ENCODE peak calls at places on chromosome X, in nine cellular contexts. M, E, P, I, U, J, Y, V and N are unnamed samples.

GRCh38 chrX:57595381-57595811 is 3.6 kb downstream of the ZXDB start:
- DNase-seq in M (no peak), E (no peak), P (peak; percentile 85), I (no peak), U (no peak), J (peak; percentile 82), Y (no peak), V (no peak), N (no peak)

GRCh38 chrX:16870095-16870860 is at the start of gene RBBP7:
- DNase-seq in M (peak; percentile 98), E (peak; percentile 57), P (peak; percentile 89), I (peak; percentile 81), U (peak; percentile 94), J (peak; percentile 90), Y (peak; percentile 91), V (peak; percentile 92), N (peak; percentile 90)

GRCh38 chrX:6005856-6006255 is 222.8 kb downstream of the NLGN4X start:
- DNase-seq in M (no peak), E (no peak), P (no peak), I (no peak), U (no peak), J (no peak), Y (no peak), V (no peak), N (no peak)

GRCh38 chrX:19156223-19156622 is 34.0 kb upstream of the ADGRG2 start:
- DNase-seq in M (peak; percentile 1), E (no peak), P (no peak), I (no peak), U (peak; percentile 21), J (peak; percentile 61), Y (no peak), V (peak; percentile 15), N (no peak)

GRCh38 chrX:104668550-104668949 is 102.6 kb downstream of the IL1RAPL2 start:
- DNase-seq in M (peak; percentile 37), E (no peak), P (peak; percentile 1), I (no peak), U (no peak), J (peak; percentile 49), Y (no peak), V (peak; percentile 16), N (no peak)

GRCh38 chrX:100895365-100896075 is 21.4 kb upstream of the NOX1 start:
- DNase-seq in M (peak; percentile 28), E (no peak), P (peak; percentile 44), I (no peak), U (no peak), J (peak; percentile 51), Y (no peak), V (peak; percentile 33), N (no peak)

GRCh38 chrX:19627533-19627932 is 112.2 kb upstream of the MAP3K15 start:
- DNase-seq in M (no peak), E (no peak), P (peak; percentile 13), I (no peak), U (no peak), J (peak; percentile 31), Y (no peak), V (peak; percentile 30), N (no peak)

GRCh38 chrX:80755174-80755573 is 54.5 kb downstream of the BRWD3 start:
- DNase-seq in M (no peak), E (no peak), P (no peak), I (no peak), U (no peak), J (no peak), Y (no peak), V (no peak), N (no peak)

GRCh38 chrX:38183577-38183976 is 37.1 kb downstream of the SRPX start:
- DNase-seq in M (no peak), E (no peak), P (peak; percentile 52), I (no peak), U (no peak), J (peak; percentile 62), Y (no peak), V (no peak), N (no peak)

GRCh38 chrX:9905288-9905687 is 61.9 kb upstream of the CLDN34 start:
- DNase-seq in M (no peak), E (no peak), P (peak; percentile 90), I (no peak), U (no peak), J (peak; percentile 72), Y (no peak), V (no peak), N (no peak)

GRCh38 chrX:1893758-1894294 is 279.0 kb downstream of the ASMT start:
- DNase-seq in M (no peak), E (no peak), P (no peak), I (no peak), U (no peak), J (no peak), Y (no peak), V (no peak), N (no peak)

GRCh38 chrX:390459-390858 is 3.8 kb upstream of the PPP2R3B start:
- DNase-seq in M (no peak), E (no peak), P (no peak), I (no peak), U (no peak), J (no peak), Y (no peak), V (no peak), N (no peak)

GRCh38 chrX:102599950-102600579 is 750 bp downstream of the ARMCX5 start:
- DNase-seq in M (peak; percentile 2), E (no peak), P (peak; percentile 42), I (no peak), U (no peak), J (peak; percentile 47), Y (no peak), V (no peak), N (no peak)

GRCh38 chrX:10045327-10046000 is 78.3 kb downstream of the CLDN34 start:
- DNase-seq in M (no peak), E (no peak), P (no peak), I (no peak), U (no peak), J (no peak), Y (no peak), V (no peak), N (no peak)

GRCh38 chrX:52271212-52271611 is 86.5 kb downstream of the MAGED4 start:
- DNase-seq in M (peak; percentile 21), E (no peak), P (no peak), I (no peak), U (no peak), J (peak; percentile 15), Y (no peak), V (peak; percentile 36), N (no peak)

GRCh38 chrX:48703642-48704481 is 7.3 kb downstream of the SUV39H1 start:
- DNase-seq in M (peak; percentile 59), E (no peak), P (peak; percentile 23), I (no peak), U (peak; percentile 30), J (peak; percentile 46), Y (no peak), V (no peak), N (no peak)

GRCh38 chrX:53438174-53438831 is 4.1 kb upstream of the HSD17B10 start:
- DNase-seq in M (no peak), E (no peak), P (no peak), I (no peak), U (no peak), J (no peak), Y (no peak), V (no peak), N (no peak)

GRCh38 chrX:7730071-7730470 is 112.9 kb upstream of the VCX start:
- DNase-seq in M (no peak), E (no peak), P (no peak), I (no peak), U (no peak), J (peak; percentile 46), Y (no peak), V (peak; percentile 78), N (no peak)

GRCh38 chrX:45186643-45187026 is 14.0 kb downstream of the DIPK2B start:
- DNase-seq in M (no peak), E (no peak), P (no peak), I (no peak), U (no peak), J (no peak), Y (no peak), V (no peak), N (no peak)

GRCh38 chrX:109709129-109709631 is 23.9 kb downstream of the ACSL4 start:
- DNase-seq in M (no peak), E (peak; percentile 60), P (peak; percentile 65), I (no peak), U (no peak), J (peak; percentile 64), Y (no peak), V (peak; percentile 79), N (no peak)
- TF ChIP-seq CTCF in M (no peak), E (no peak), P (peak; percentile 11), I (no peak), U (no peak), J (peak; percentile 20), Y (no peak), V (no peak), N (no peak)

GRCh38 chrX:78595901-78596502 is 63.1 kb downstream of the RTL3 start:
- DNase-seq in M (peak; percentile 9), E (no peak), P (no peak), I (no peak), U (no peak), J (peak; percentile 52), Y (no peak), V (peak; percentile 54), N (no peak)
- TF ChIP-seq CTCF in M (peak; percentile 37), E (no peak), P (peak; percentile 40), I (no peak), U (no peak), J (peak; percentile 39), Y (no peak), V (peak; percentile 27), N (no peak)

GRCh38 chrX:154373340-154374306 is 811 bp downstream of the FLNA start:
- DNase-seq in M (peak; percentile 64), E (peak; percentile 5), P (peak; percentile 83), I (no peak), U (peak; percentile 79), J (peak; percentile 74), Y (no peak), V (peak; percentile 61), N (no peak)

GRCh38 chrX:154372612-154373022 is 1.8 kb downstream of the FLNA start:
- DNase-seq in M (peak; percentile 49), E (peak; percentile 31), P (peak; percentile 65), I (no peak), U (no peak), J (no peak), Y (peak; percentile 52), V (peak; percentile 26), N (no peak)

GRCh38 chrX:154376768-154377167 is 2.3 kb upstream of the EMD start:
- DNase-seq in M (no peak), E (no peak), P (peak; percentile 24), I (no peak), U (no peak), J (no peak), Y (no peak), V (no peak), N (no peak)

GRCh38 chrX:154375156-154375504 is 696 bp upstream of the FLNA start:
- DNase-seq in M (no peak), E (no peak), P (no peak), I (no peak), U (no peak), J (no peak), Y (no peak), V (no peak), N (no peak)

GRCh38 chrX:154374361-154375155 is at the start of gene FLNA:
- DNase-seq in M (peak; percentile 68), E (no peak), P (no peak), I (no peak), U (no peak), J (no peak), Y (peak; percentile 38), V (peak; percentile 37), N (no peak)
- TF ChIP-seq CTCF in M (no peak), E (peak; percentile 16), P (peak; percentile 14), I (no peak), U (no peak), J (no peak), Y (no peak), V (no peak), N (peak; percentile 31)

GRCh38 chrX:116499780-116500179 is 37.0 kb upstream of the CT83 start:
- DNase-seq in M (no peak), E (no peak), P (no peak), I (no peak), U (no peak), J (peak; percentile 25), Y (no peak), V (peak; percentile 0), N (no peak)
- TF ChIP-seq CTCF in M (no peak), E (no peak), P (no peak), I (no peak), U (no peak), J (no peak), Y (no peak), V (no peak), N (no peak)